ENCODE peak calls at places on chromosomes 7 and 10, in four cellular contexts. A, G, D and P are unnamed samples.

GRCh38 chr10:52488606-52489485 is 174.8 kb downstream of the DKK1 start:
- DNase-seq in D (peak), A (no peak), G (peak), P (peak)

GRCh38 chr7:50508471-50508943 is 56.7 kb downstream of the DDC start:
- DNase-seq in D (peak), G (no peak), A (no peak), P (no peak)

GRCh38 chr10:99676435-99676834 is 17.1 kb downstream of the ENTPD7 start:
- DNase-seq in G (peak), D (no peak), A (no peak), P (no peak)

GRCh38 chr10:70726909-70727495 is 54.7 kb downstream of the ADAMTS14 start:
- DNase-seq in G (no peak), A (no peak), D (no peak), P (no peak)

GRCh38 chr7:150515752-150516151 is 1.1 kb downstream of the GIMAP7 start:
- DNase-seq in A (no peak), D (no peak), G (no peak), P (no peak)

GRCh38 chr10:119358140-119358512 is 150.8 kb downstream of the GRK5 start:
- DNase-seq in A (no peak), D (no peak), G (no peak), P (no peak)

GRCh38 chr10:97991875-97992274 is 38.5 kb downstream of the CRTAC1 start:
- DNase-seq in D (no peak), A (no peak), G (peak), P (no peak)

GRCh38 chr10:113573368-113573767 is 20.5 kb downstream of the HABP2 start:
- DNase-seq in G (no peak), D (no peak), A (no peak), P (no peak)

GRCh38 chr7:90570373-90570959 is 25.7 kb upstream of the CDK14 start:
- DNase-seq in A (no peak), G (no peak), D (peak), P (no peak)

GRCh38 chr10:8078027-8078426 is 23.5 kb downstream of the GATA3 start:
- DNase-seq in G (no peak), D (no peak), A (no peak), P (no peak)

GRCh38 chr10:27719052-27719451 is 26.6 kb downstream of the MKX start:
- DNase-seq in G (no peak), A (no peak), D (no peak), P (no peak)

GRCh38 chr10:132162021-132162531 is 24.7 kb upstream of the DPYSL4 start:
- DNase-seq in D (no peak), G (no peak), A (no peak), P (no peak)

GRCh38 chr10:1522237-1522636 is 215.1 kb downstream of the ADARB2 start:
- DNase-seq in D (no peak), A (no peak), G (no peak), P (no peak)

GRCh38 chr10:5684971-5685763 is 529 bp downstream of the TASOR2 start:
- DNase-seq in G (peak), D (peak), A (no peak), P (peak)

GRCh38 chr10:58784361-58784760 is 271.7 kb downstream of the BICC1 start:
- DNase-seq in A (no peak), D (no peak), G (peak), P (no peak)

GRCh38 chr7:83819911-83820310 is 171.0 kb upstream of the SEMA3E start:
- DNase-seq in A (no peak), D (no peak), G (no peak), P (no peak)

GRCh38 chr7:50226139-50226538 is 78.4 kb upstream of the IKZF1 start:
- DNase-seq in A (no peak), D (no peak), G (no peak), P (no peak)

GRCh38 chr7:131057015-131057518 is 270.6 kb upstream of the MKLN1 start:
- DNase-seq in D (no peak), G (peak), A (no peak), P (peak)

GRCh38 chr7:96993980-96994379 is 11.4 kb upstream of the DLX6 start:
- DNase-seq in A (no peak), D (no peak), G (no peak), P (no peak)

GRCh38 chr10:23201837-23202236 is 9.7 kb downstream of the PTF1A start:
- DNase-seq in G (no peak), A (no peak), D (no peak), P (no peak)

GRCh38 chr7:19489162-19489820 is 219.5 kb downstream of the POLR1F start:
- DNase-seq in D (no peak), G (no peak), A (no peak), P (no peak)

GRCh38 chr10:15515207-15515606 is 144.1 kb upstream of the FAM171A1 start:
- DNase-seq in G (no peak), D (no peak), A (no peak), P (no peak)

GRCh38 chr7:21256310-21256877 is 171.5 kb upstream of the SP4 start:
- DNase-seq in D (peak), A (no peak), G (peak), P (no peak)

GRCh38 chr10:28838908-28839307 is 161.6 kb downstream of the BAMBI start:
- DNase-seq in A (no peak), D (no peak), G (no peak), P (no peak)

GRCh38 chr10:13074562-13075451 is 25.2 kb upstream of the OPTN start:
- DNase-seq in A (no peak), D (peak), G (peak), P (peak)

GRCh38 chr10:89086801-89087513 is 96.4 kb downstream of the FAS start:
- DNase-seq in A (no peak), G (peak), D (no peak), P (no peak)

GRCh38 chr7:133052357-133052756 is 29.5 kb downstream of the CHCHD3 start:
- DNase-seq in A (no peak), G (no peak), D (no peak), P (no peak)

GRCh38 chr7:93145324-93145723 is 2.9 kb downstream of the SAMD9L start:
- DNase-seq in A (no peak), D (no peak), G (no peak), P (no peak)

GRCh38 chr10:114288424-114289095 is 49.5 kb downstream of the VWA2 start:
- DNase-seq in D (no peak), A (no peak), G (no peak), P (no peak)

GRCh38 chr10:113844091-113844490 is 9.8 kb downstream of the DCLRE1A start:
- DNase-seq in G (no peak), A (no peak), D (no peak), P (no peak)

GRCh38 chr7:12923971-12924370 is 236.5 kb downstream of the ARL4A start:
- DNase-seq in G (no peak), D (no peak), A (no peak), P (no peak)

GRCh38 chr10:60849762-60850161 is 71.5 kb downstream of the CDK1 start:
- DNase-seq in A (no peak), D (no peak), G (no peak), P (no peak)

GRCh38 chr7:122532406-122533269 is 166.3 kb downstream of the RNF133 start:
- DNase-seq in G (peak), A (no peak), D (peak), P (peak)

GRCh38 chr10:119947325-119947724 is 54.8 kb downstream of the SEC23IP start:
- DNase-seq in A (no peak), D (peak), G (peak), P (no peak)

GRCh38 chr7:122675011-122675410 is 23.9 kb downstream of the RNF133 start:
- DNase-seq in G (no peak), D (no peak), A (no peak), P (no peak)

GRCh38 chr10:119020627-119020946 is 8.9 kb upstream of the NANOS1 start:
- DNase-seq in D (no peak), A (no peak), G (peak), P (no peak)

GRCh38 chr10:92750788-92751533 is 61.2 kb downstream of the HHEX start:
- DNase-seq in D (no peak), G (peak), A (no peak), P (no peak)

GRCh38 chr7:82382276-82382675 is 61.3 kb downstream of the CACNA2D1 start:
- DNase-seq in G (no peak), D (no peak), A (no peak), P (no peak)

GRCh38 chr10:12640026-12640425 is 290.7 kb downstream of the CAMK1D start:
- DNase-seq in G (no peak), D (no peak), A (no peak), P (no peak)

DNA sequence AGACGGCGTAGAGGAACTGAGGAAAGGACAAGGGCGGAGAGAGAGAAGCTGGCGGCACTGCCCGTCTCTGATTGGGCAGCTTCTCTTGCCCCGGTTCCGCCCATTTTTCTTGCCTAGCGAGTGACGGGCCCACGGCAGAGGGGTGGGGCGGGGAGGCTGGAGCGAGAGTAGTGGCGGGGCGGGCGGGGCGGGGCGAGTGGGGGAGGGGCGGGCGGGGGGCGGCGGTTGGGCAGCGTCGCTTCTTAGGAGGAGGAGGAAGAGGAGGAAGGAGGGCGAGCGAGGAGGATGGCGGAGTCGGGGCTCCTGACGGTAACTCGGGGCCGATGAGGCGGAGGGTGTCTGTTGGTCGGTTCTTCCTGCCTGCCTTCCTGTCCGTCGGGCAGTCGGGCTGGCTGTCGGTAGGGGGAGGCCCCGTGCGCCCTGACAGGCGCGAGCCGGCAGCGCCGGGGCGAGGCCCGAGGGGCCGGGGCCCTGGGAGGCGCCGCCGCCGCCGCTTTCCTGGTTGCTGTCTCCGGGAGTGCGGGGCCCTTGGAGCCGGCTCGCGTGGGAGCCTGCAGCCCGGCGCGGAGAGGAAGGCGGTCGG is at the start of gene SHOC2:
- DNase-seq in D (peak), A (peak), G (no peak), P (peak)
- TF ChIP-seq CTCF in D (no peak), A (no peak), G (peak), P (peak)

GRCh38 chr7:76509931-76510877 is at the start of gene UPK3B:
- DNase-seq in G (no peak), A (no peak), D (peak), P (no peak)

GRCh38 chr7:76513817-76514799 is 3.8 kb downstream of the UPK3B start:
- DNase-seq in G (no peak), D (no peak), A (no peak), P (no peak)

GRCh38 chr7:76514926-76515325 is 4.6 kb downstream of the UPK3B start:
- DNase-seq in D (peak), G (no peak), A (no peak), P (no peak)

GRCh38 chr7:76515999-76516443 is 5.7 kb downstream of the UPK3B start:
- DNase-seq in D (peak), G (no peak), A (no peak), P (peak)

DNA sequence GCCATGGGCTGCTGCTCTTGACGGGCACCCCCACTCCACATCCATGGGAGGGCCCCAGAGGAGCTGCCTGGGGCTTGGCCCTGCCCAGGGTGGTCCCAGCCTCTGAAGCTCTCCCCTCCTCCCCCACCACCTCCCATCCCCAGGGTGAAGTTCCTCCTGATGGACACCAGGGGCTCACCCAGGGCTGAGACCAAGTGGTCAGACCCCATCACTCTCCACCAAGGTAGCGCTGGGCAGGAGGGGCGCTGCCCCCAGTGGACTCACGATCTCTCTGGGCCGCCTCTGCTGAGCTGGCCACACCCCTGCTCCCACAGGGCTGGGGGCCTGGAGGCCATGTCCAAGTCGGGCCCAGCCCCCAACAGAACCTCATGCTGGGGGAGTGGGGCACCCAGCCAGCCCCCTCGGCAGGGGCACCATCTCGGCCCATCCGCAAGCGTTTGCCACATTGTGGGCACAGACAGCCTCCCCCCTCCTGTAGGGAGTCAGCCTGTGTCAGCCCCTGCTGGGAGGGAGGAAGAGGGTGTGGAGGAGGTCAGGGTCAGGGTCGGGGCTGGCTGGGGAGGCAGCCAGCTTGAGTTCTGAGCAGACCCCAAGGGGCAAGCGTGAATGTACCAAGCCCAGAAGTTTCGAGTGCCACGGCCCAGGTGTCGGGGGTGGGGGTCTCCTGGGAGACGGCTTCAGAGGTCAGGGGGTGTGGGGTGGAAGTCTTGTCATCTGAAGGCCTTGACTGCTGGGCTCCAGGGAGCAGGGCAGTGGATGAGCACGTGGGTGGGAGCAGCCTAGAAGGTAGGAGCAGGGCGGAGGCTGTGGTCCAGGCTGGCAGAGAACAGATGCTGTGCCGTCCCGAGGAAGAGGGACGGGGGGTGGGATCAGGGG is 2.8 kb downstream of the UPK3B start:
- DNase-seq in G (no peak), D (peak), A (no peak), P (no peak)
- TF ChIP-seq CTCF in G (peak), D (peak), A (peak), P (no peak)

DNA sequence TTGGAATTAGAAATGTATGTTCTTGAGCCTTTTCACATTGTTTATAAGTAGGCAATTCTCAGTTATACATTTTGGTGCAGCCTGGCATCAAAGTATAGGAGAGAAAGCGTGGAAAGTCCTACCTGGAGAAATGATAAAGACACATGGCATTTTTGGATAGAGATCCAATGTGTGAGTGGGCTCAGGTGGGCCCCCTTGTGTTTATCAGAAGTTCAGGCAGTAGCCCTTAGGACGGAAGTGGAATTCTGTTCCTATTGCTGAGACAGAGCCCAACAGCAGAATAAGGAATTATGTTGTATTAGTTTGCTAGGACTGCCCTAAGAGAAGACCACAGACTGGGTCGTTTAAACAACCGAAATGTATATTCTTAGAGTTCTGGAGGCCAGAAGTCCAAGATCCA is 85.2 kb upstream of the AMPH start:
- DNase-seq in G (no peak), D (no peak), A (no peak), P (no peak)
- TF ChIP-seq CTCF in G (no peak), D (no peak), A (no peak), P (no peak)

DNA sequence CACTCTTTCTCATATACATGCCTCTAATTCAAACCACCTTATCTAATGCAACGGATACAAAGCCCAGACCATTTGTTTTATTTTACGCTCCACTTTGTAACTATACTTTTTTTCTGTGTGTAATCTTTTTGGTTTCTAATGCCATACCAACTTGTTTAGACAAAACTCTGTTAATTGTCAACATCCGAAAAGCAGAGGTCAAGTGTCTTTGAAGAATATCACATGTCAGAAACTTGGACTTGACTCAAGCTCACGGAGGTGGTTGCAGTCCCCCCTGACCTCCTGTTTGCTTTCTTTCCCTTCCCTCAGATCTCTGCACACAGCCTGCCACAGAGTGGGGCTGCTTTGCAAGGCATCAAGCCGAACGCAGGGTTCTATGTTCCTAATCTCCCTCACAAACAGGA is 698.9 kb downstream of the PARD3 start:
- DNase-seq in A (no peak), D (peak), G (no peak), P (no peak)
- TF ChIP-seq CTCF in A (no peak), D (no peak), G (no peak), P (no peak)

GRCh38 chr7:100682991-100683658 is 9.6 kb downstream of the GNB2 start:
- DNase-seq in G (no peak), D (peak), A (no peak), P (no peak)
- TF ChIP-seq CTCF in G (no peak), D (no peak), A (no peak), P (no peak)

GRCh38 chr10:86644412-86645110 is 9.8 kb upstream of the OPN4 start:
- DNase-seq in G (peak), D (peak), A (no peak), P (peak)
- TF ChIP-seq CTCF in G (no peak), D (peak), A (no peak), P (peak)